ENCODE peak calls at places on chromosomes 11 and 22, in seven cellular contexts. G, T, F, N, Z, H and P are unnamed samples.

GRCh38 chr22:44403930-44404329 is 91.2 kb upstream of the SHISAL1 start:
- DNase-seq in Z (no peak), F (no peak), G (no peak), H (no peak), N (no peak), T (no peak), P (no peak)

GRCh38 chr11:114236829-114237228 is 59.4 kb upstream of the NNMT start:
- DNase-seq in Z (no peak), H (no peak), G (no peak), T (no peak), N (no peak), F (no peak), P (no peak)

GRCh38 chr22:40436460-40437431 is 66.4 kb downstream of the SGSM3 start:
- DNase-seq in H (peak; percentile 59), G (peak; percentile 13), Z (peak; percentile 41), N (peak; percentile 72), F (no peak), T (peak; percentile 68), P (peak; percentile 15)

GRCh38 chr11:123239371-123240150 is 44.5 kb upstream of the CLMP start:
- DNase-seq in H (no peak), T (no peak), N (no peak), G (no peak), F (no peak), Z (no peak), P (no peak)

GRCh38 chr22:31289335-31289734 is 3.0 kb downstream of the PIK3IP1 start:
- DNase-seq in Z (peak; percentile 77), T (no peak), N (no peak), H (no peak), G (peak; percentile 30), F (no peak), P (peak; percentile 74)

GRCh38 chr11:41431784-41432183 is 27.7 kb downstream of the LRRC4C start:
- DNase-seq in H (no peak), G (no peak), N (no peak), F (no peak), T (no peak), Z (no peak), P (no peak)

GRCh38 chr22:38199826-38200559 is 1.8 kb upstream of the MAFF start:
- DNase-seq in T (no peak), G (no peak), F (no peak), N (no peak), Z (no peak), H (no peak), P (no peak)

GRCh38 chr11:122197055-122197987 is 81.3 kb upstream of the BLID start:
- DNase-seq in N (no peak), F (peak; percentile 59), G (no peak), T (peak; percentile 84), H (peak; percentile 98), Z (no peak), P (no peak)

GRCh38 chr11:77065878-77066228 is 918 bp upstream of the CAPN5 start:
- DNase-seq in T (no peak), G (no peak), Z (no peak), H (peak; percentile 15), N (no peak), F (peak; percentile 74), P (no peak)

GRCh38 chr11:22539851-22540376 is 85.7 kb downstream of the FANCF start:
- DNase-seq in T (no peak), Z (no peak), N (no peak), G (peak; percentile 15), F (no peak), H (peak; percentile 27), P (peak; percentile 34)

GRCh38 chr11:68216171-68216938 is 3.3 kb upstream of the KMT5B start:
- DNase-seq in N (no peak), H (no peak), F (no peak), Z (peak; percentile 48), G (no peak), T (no peak), P (peak; percentile 48)

GRCh38 chr11:131580466-131580865 is 210.1 kb downstream of the NTM start:
- DNase-seq in H (no peak), T (no peak), F (no peak), G (no peak), N (no peak), Z (no peak), P (no peak)

GRCh38 chr11:66289548-66290331 is 797 bp upstream of the YIF1A start:
- DNase-seq in G (peak; percentile 67), T (no peak), F (peak; percentile 81), H (no peak), Z (no peak), N (peak; percentile 71), P (no peak)

GRCh38 chr11:8759634-8760033 is 77.0 kb downstream of the RPL27A start:
- DNase-seq in G (no peak), N (no peak), F (no peak), Z (no peak), T (no peak), H (no peak), P (no peak)

GRCh38 chr11:46348566-46348981 is 1.3 kb downstream of the DGKZ start:
- DNase-seq in Z (no peak), F (no peak), H (no peak), T (no peak), N (no peak), G (no peak), P (no peak)

GRCh38 chr11:119340335-119341221 is at the start of gene C1QTNF5:
- DNase-seq in Z (no peak), T (no peak), F (peak; percentile 92), H (no peak), G (no peak), N (no peak), P (no peak)

GRCh38 chr11:79428406-79428805 is 12.4 kb downstream of the TENM4 start:
- DNase-seq in F (no peak), T (no peak), N (no peak), Z (no peak), G (no peak), H (no peak), P (no peak)

GRCh38 chr22:36360871-36361383 is 26.8 kb downstream of the MYH9 start:
- DNase-seq in N (no peak), T (peak; percentile 60), Z (no peak), G (no peak), F (no peak), H (no peak), P (no peak)

GRCh38 chr11:66877585-66877984 is 20.7 kb downstream of the LRFN4 start:
- DNase-seq in F (no peak), Z (peak; percentile 11), G (no peak), H (no peak), T (no peak), N (no peak), P (no peak)

GRCh38 chr11:2885017-2885675 is 429 bp downstream of the CDKN1C start:
- DNase-seq in H (no peak), Z (no peak), G (peak; percentile 40), T (peak; percentile 46), N (no peak), F (peak; percentile 70), P (no peak)

GRCh38 chr11:113505541-113506375 is 30.6 kb upstream of the DRD2 start:
- DNase-seq in T (peak; percentile 59), G (no peak), N (no peak), Z (no peak), H (peak; percentile 29), F (no peak), P (peak; percentile 57)

GRCh38 chr22:50726643-50727340 is 11.2 kb upstream of the ACR start:
- DNase-seq in F (peak; percentile 8), G (no peak), H (no peak), N (no peak), Z (no peak), T (no peak), P (no peak)